ENCODE peak calls at places on chromosomes 1 and 21, in nine cellular contexts. O is psoas muscle; Y is CD8-positive, alpha-beta memory T cell; E is CD4-positive, alpha-beta memory T cell; H is tibial nerve; S is HepG2; V is left lung; D is fibroblast of lung; X is SJCRH30. I is an unnamed sample.

GRCh38 chr1:26704629-26705028 is 8.8 kb downstream of the ARID1A start:
- DNase-seq in O (no peak), Y (no peak), E (no peak), H (no peak), S (no peak), V (no peak), D (no peak), X (no peak), I (no peak)

GRCh38 chr21:44957047-44957831 is 17.4 kb downstream of the SLX9 start:
- DNase-seq in O (no peak), Y (no peak), E (no peak), H (no peak), S (no peak), V (peak), D (no peak), X (no peak), I (no peak)

GRCh38 chr1:215188302-215188950 is 105.9 kb downstream of the KCNK2 start:
- DNase-seq in O (no peak), Y (no peak), E (no peak), H (no peak), S (no peak), V (no peak), D (no peak), X (no peak), I (no peak)

GRCh38 chr1:245969274-245969673 is 537.8 kb downstream of the SMYD3 start:
- DNase-seq in O (no peak), Y (no peak), E (no peak), H (no peak), S (peak), V (no peak), D (peak), X (no peak), I (no peak)

GRCh38 chr1:63317007-63317813 is 5.2 kb upstream of the FOXD3 start:
- DNase-seq in O (peak), Y (no peak), E (peak), H (no peak), S (peak), V (peak), D (peak), X (peak), I (peak)

GRCh38 chr1:3320246-3321152 is 134.0 kb upstream of the ARHGEF16 start:
- DNase-seq in O (no peak), Y (no peak), E (no peak), H (no peak), S (peak), V (peak), D (peak), X (peak), I (no peak)

GRCh38 chr1:230976825-230977747 is 1.6 kb downstream of the TTC13 start:
- DNase-seq in O (no peak), Y (peak), E (peak), H (no peak), S (no peak), V (no peak), D (no peak), X (no peak), I (no peak)

GRCh38 chr1:13913396-13913795 is 213.4 kb downstream of the PRDM2 start:
- DNase-seq in O (no peak), Y (no peak), E (no peak), H (no peak), S (no peak), V (no peak), D (no peak), X (no peak), I (no peak)

GRCh38 chr1:110292327-110292741 is 46.8 kb upstream of the RBM15 start:
- DNase-seq in O (no peak), Y (no peak), E (no peak), H (no peak), S (no peak), V (no peak), D (peak), X (no peak), I (peak)

GRCh38 chr1:208276757-208277435 is 32.7 kb upstream of the PLXNA2 start:
- DNase-seq in O (no peak), Y (no peak), E (no peak), H (no peak), S (no peak), V (no peak), D (no peak), X (no peak), I (no peak)

GRCh38 chr1:101975371-101975770 is 21.4 kb downstream of the OLFM3 start:
- DNase-seq in O (no peak), Y (no peak), E (no peak), H (no peak), S (no peak), V (no peak), D (no peak), X (no peak), I (no peak)

GRCh38 chr1:11654571-11655262 is at the start of gene FBXO44:
- DNase-seq in O (peak), Y (peak), E (peak), H (no peak), S (peak), V (peak), D (no peak), X (no peak), I (peak)

GRCh38 chr1:205809942-205810345 is 3.1 kb downstream of the SLC41A1 start:
- DNase-seq in O (peak), Y (no peak), E (no peak), H (no peak), S (no peak), V (peak), D (no peak), X (no peak), I (no peak)

GRCh38 chr1:92882817-92883216 is 51.0 kb downstream of the RPL5 start:
- DNase-seq in O (no peak), Y (peak), E (peak), H (no peak), S (no peak), V (no peak), D (no peak), X (no peak), I (no peak)

GRCh38 chr1:35642472-35642955 is 1.2 kb upstream of the PSMB2 start:
- DNase-seq in O (no peak), Y (no peak), E (no peak), H (no peak), S (no peak), V (no peak), D (no peak), X (no peak), I (no peak)

GRCh38 chr1:209354111-209354839 is 229.2 kb upstream of the CAMK1G start:
- DNase-seq in O (peak), Y (no peak), E (no peak), H (peak), S (peak), V (no peak), D (peak), X (peak), I (peak)

GRCh38 chr1:66478116-66478515 is 55.8 kb upstream of the SGIP1 start:
- DNase-seq in O (no peak), Y (no peak), E (no peak), H (no peak), S (no peak), V (no peak), D (peak), X (no peak), I (peak)

GRCh38 chr1:101178688-101179491 is 57.9 kb upstream of the S1PR1 start:
- DNase-seq in O (no peak), Y (no peak), E (peak), H (no peak), S (no peak), V (no peak), D (no peak), X (no peak), I (no peak)

GRCh38 chr1:203480525-203481084 is 5.0 kb downstream of the PRELP start:
- DNase-seq in O (peak), Y (peak), E (peak), H (peak), S (no peak), V (peak), D (peak), X (peak), I (peak)

GRCh38 chr1:45512641-45513054 is 9.0 kb downstream of the PRDX1 start:
- DNase-seq in O (peak), Y (peak), E (peak), H (peak), S (peak), V (no peak), D (peak), X (peak), I (peak)

GRCh38 chr1:25821112-25821476 is 1.3 kb downstream of the MTFR1L start:
- DNase-seq in O (no peak), Y (no peak), E (no peak), H (no peak), S (no peak), V (no peak), D (no peak), X (no peak), I (no peak)

GRCh38 chr1:77664923-77665516 is 17.4 kb downstream of the ZZZ3 start:
- DNase-seq in O (no peak), Y (no peak), E (no peak), H (no peak), S (no peak), V (no peak), D (peak), X (no peak), I (no peak)

GRCh38 chr1:54257876-54258275 is 57.9 kb downstream of the MRPL37 start:
- DNase-seq in O (no peak), Y (no peak), E (no peak), H (no peak), S (no peak), V (no peak), D (no peak), X (no peak), I (no peak)

GRCh38 chr1:58813361-58813760 is 29.5 kb upstream of the JUN start:
- DNase-seq in O (no peak), Y (no peak), E (peak), H (no peak), S (no peak), V (no peak), D (peak), X (no peak), I (no peak)

GRCh38 chr1:171424494-171424893 is 60.8 kb upstream of the PRRC2C start:
- DNase-seq in O (no peak), Y (no peak), E (no peak), H (no peak), S (no peak), V (no peak), D (no peak), X (no peak), I (peak)

GRCh38 chr1:3037281-3038040 is 16.2 kb downstream of the ACTRT2 start:
- DNase-seq in O (peak), Y (no peak), E (no peak), H (no peak), S (no peak), V (no peak), D (no peak), X (no peak), I (no peak)

GRCh38 chr1:48654606-48655210 is 122.0 kb downstream of the BEND5 start:
- DNase-seq in O (no peak), Y (no peak), E (no peak), H (no peak), S (no peak), V (no peak), D (no peak), X (no peak), I (no peak)

GRCh38 chr1:165040641-165041040 is 315.9 kb downstream of the LMX1A start:
- DNase-seq in O (no peak), Y (no peak), E (no peak), H (no peak), S (no peak), V (no peak), D (no peak), X (no peak), I (no peak)

GRCh38 chr1:182990413-182991144 is 32.6 kb upstream of the LAMC1 start:
- DNase-seq in O (no peak), Y (no peak), E (no peak), H (peak), S (no peak), V (no peak), D (peak), X (no peak), I (peak)

GRCh38 chr1:159973350-159973940 is 19.4 kb upstream of the SLAMF9 start:
- DNase-seq in O (no peak), Y (no peak), E (no peak), H (no peak), S (no peak), V (no peak), D (no peak), X (no peak), I (no peak)

GRCh38 chr1:89723863-89724262 is 90.9 kb downstream of the LRRC8C start:
- DNase-seq in O (peak), Y (no peak), E (no peak), H (no peak), S (no peak), V (no peak), D (peak), X (no peak), I (no peak)

GRCh38 chr21:44454747-44455523 is at the start of gene LRRC3:
- DNase-seq in O (peak), Y (peak), E (peak), H (peak), S (peak), V (peak), D (peak), X (no peak), I (peak)

GRCh38 chr1:98839840-98840239 is 164.8 kb downstream of the PLPPR5 start:
- DNase-seq in O (no peak), Y (no peak), E (no peak), H (no peak), S (no peak), V (no peak), D (peak), X (no peak), I (no peak)

GRCh38 chr21:41152149-41152548 is 15.8 kb upstream of the BACE2 start:
- DNase-seq in O (no peak), Y (no peak), E (no peak), H (no peak), S (no peak), V (no peak), D (no peak), X (no peak), I (no peak)

GRCh38 chr1:153506831-153507413 is 28.9 kb downstream of the S100A6 start:
- DNase-seq in O (peak), Y (no peak), E (no peak), H (peak), S (peak), V (no peak), D (peak), X (peak), I (peak)

GRCh38 chr1:151716771-151717631 is at the start of gene CELF3:
- DNase-seq in O (no peak), Y (peak), E (peak), H (no peak), S (no peak), V (no peak), D (peak), X (peak), I (peak)

GRCh38 chr1:158179301-158180041 is 1.2 kb upstream of the CD1D start:
- DNase-seq in O (no peak), Y (no peak), E (no peak), H (no peak), S (no peak), V (no peak), D (no peak), X (no peak), I (no peak)

GRCh38 chr1:37096523-37096922 is 62.2 kb upstream of the GRIK3 start:
- DNase-seq in O (no peak), Y (no peak), E (no peak), H (no peak), S (peak), V (no peak), D (no peak), X (peak), I (no peak)

GRCh38 chr1:52926864-52927218 is 235 bp upstream of the SCP2 start:
- DNase-seq in O (no peak), Y (no peak), E (no peak), H (no peak), S (peak), V (no peak), D (no peak), X (no peak), I (no peak)
- H3K27ac ChIP-seq in O (peak), Y (no peak), E (no peak), H (peak), S (peak), V (no peak), D (peak), X (no peak), I (peak)

GRCh38 chr1:213723187-213723586 is 264.6 kb upstream of the PROX1 start:
- DNase-seq in O (no peak), Y (no peak), E (no peak), H (no peak), S (no peak), V (no peak), D (no peak), X (no peak), I (no peak)
- H3K27ac ChIP-seq in O (no peak), Y (no peak), E (no peak), H (no peak), S (no peak), V (no peak), D (no peak), X (no peak), I (no peak)

DNA sequence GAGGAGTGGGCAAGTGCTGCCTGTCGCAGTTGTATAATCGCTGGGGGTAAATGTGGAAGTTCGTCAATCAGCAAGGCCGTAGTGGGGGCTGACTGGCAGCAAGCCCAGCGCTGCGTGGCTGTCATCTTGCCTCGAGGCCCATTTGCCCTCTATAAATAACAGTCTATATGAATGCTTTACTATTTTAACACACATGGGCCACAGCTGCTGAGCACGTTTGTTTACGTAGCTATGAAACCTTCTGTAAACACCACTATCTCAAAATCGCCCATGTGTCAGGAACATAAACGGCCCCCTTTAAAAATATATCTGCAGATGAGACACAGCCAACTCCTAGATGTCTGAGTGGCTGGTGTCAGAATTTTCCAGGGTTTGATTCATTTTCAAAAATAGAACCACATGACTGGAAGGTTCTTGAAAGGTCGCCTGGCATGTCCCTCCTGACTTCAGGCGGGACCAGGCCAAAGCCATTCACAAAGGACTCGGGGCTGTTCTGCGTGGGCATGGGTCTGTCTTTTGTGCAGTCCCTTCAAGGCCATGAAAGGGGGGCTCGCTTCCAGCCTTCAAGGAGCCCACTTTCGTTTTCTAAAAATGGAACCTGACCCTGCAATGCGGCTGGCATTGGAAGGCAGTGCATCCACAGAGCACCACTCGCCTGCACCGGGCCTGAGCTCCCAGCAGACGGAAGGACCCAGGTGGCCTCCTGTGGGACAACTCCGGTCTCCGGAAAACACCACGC is 205.5 kb downstream of the KCNJ6 start:
- DNase-seq in O (no peak), Y (no peak), E (no peak), H (no peak), S (peak), V (peak), D (no peak), X (peak), I (no peak)
- H3K27ac ChIP-seq in O (no peak), Y (no peak), E (no peak), H (peak), S (no peak), V (no peak), D (no peak), X (peak), I (no peak)

GRCh38 chr1:197903196-197903514 is 725 bp downstream of the C1orf53 start:
- DNase-seq in O (no peak), Y (no peak), E (no peak), H (no peak), S (no peak), V (no peak), D (no peak), X (no peak), I (no peak)
- H3K27ac ChIP-seq in O (peak), Y (peak), E (no peak), H (no peak), S (peak), V (peak), D (no peak), X (peak), I (peak)

GRCh38 chr1:91556556-91556955 is 55.9 kb downstream of the CDC7 start:
- DNase-seq in O (no peak), Y (no peak), E (no peak), H (no peak), S (no peak), V (no peak), D (no peak), X (no peak), I (no peak)
- H3K27ac ChIP-seq in O (no peak), Y (peak), E (peak), H (no peak), S (no peak), V (no peak), D (peak), X (no peak), I (no peak)

GRCh38 chr1:38508272-38508671 is 351.3 kb downstream of the RRAGC start:
- DNase-seq in O (no peak), Y (no peak), E (no peak), H (no peak), S (no peak), V (no peak), D (no peak), X (no peak), I (no peak)
- H3K27ac ChIP-seq in O (no peak), Y (no peak), E (no peak), H (no peak), S (no peak), V (no peak), D (no peak), X (no peak), I (no peak)

GRCh38 chr21:31752967-31753366 is 21.0 kb upstream of the SCAF4 start:
- DNase-seq in O (no peak), Y (no peak), E (no peak), H (no peak), S (no peak), V (no peak), D (no peak), X (no peak), I (no peak)

GRCh38 chr21:31752352-31752751 is 20.4 kb upstream of the SCAF4 start:
- DNase-seq in O (no peak), Y (no peak), E (no peak), H (no peak), S (no peak), V (no peak), D (peak), X (no peak), I (peak)

GRCh38 chr21:31755027-31755426 is 23.1 kb upstream of the SCAF4 start:
- DNase-seq in O (no peak), Y (no peak), E (no peak), H (no peak), S (no peak), V (no peak), D (no peak), X (no peak), I (no peak)

GRCh38 chr21:31754561-31754960 is 22.6 kb upstream of the SCAF4 start:
- DNase-seq in O (no peak), Y (no peak), E (no peak), H (no peak), S (no peak), V (no peak), D (no peak), X (no peak), I (no peak)

GRCh38 chr21:31753949-31754348 is 22.0 kb upstream of the SCAF4 start:
- DNase-seq in O (no peak), Y (no peak), E (no peak), H (no peak), S (no peak), V (no peak), D (no peak), X (no peak), I (no peak)
- H3K27ac ChIP-seq in O (no peak), Y (no peak), E (no peak), H (no peak), S (no peak), V (no peak), D (no peak), X (no peak), I (no peak)

GRCh38 chr1:40740039-40740991 is 43.3 kb upstream of the KCNQ4 start:
- DNase-seq in O (no peak), Y (no peak), E (no peak), H (no peak), S (peak), V (no peak), D (no peak), X (no peak), I (no peak)
- H3K27ac ChIP-seq in O (peak), Y (no peak), E (no peak), H (no peak), S (no peak), V (peak), D (peak), X (no peak), I (no peak)

GRCh38 chr1:199122532-199123311 is 483.9 kb downstream of the PTPRC start:
- DNase-seq in O (no peak), Y (no peak), E (no peak), H (no peak), S (no peak), V (no peak), D (peak), X (no peak), I (no peak)
- H3K27ac ChIP-seq in O (no peak), Y (no peak), E (no peak), H (no peak), S (no peak), V (no peak), D (no peak), X (no peak), I (no peak)

I was measured in RWPE1.